ENCODE peak calls at places on chromosomes 2 and 18, in ten cellular contexts. M is bronchial epithelial cell, A is right cardiac atrium, Q is amniotic stem cell, F is T-helper 2 cell, R is brain microvascular endothelial cell, D is kidney, U is hepatic stellate cell, K is iris pigment epithelial cell, S is NCI-H69. V is an unnamed sample.
A peak's percentile ranks its signal among the peaks of the same experiment; 100 is the strongest.

GRCh38 chr2:128177315-128177714 is 86.3 kb downstream of the UGGT1 start:
- DNase-seq in R (no peak), K (no peak), Q (no peak), F (peak; percentile 57), S (no peak), A (no peak), U (no peak), M (no peak), D (no peak), V (no peak)

GRCh38 chr2:25808006-25808383 is 70.3 kb downstream of the ASXL2 start:
- DNase-seq in Q (no peak), A (no peak), F (no peak), D (no peak), R (no peak), K (peak; percentile 19), M (peak; percentile 31), S (no peak), U (peak; percentile 9), V (no peak)

GRCh38 chr18:69686861-69687260 is 260.8 kb downstream of the CD226 start:
- DNase-seq in S (no peak), Q (no peak), U (no peak), R (no peak), F (no peak), A (no peak), K (peak; percentile 72), M (no peak), D (no peak), V (no peak)

GRCh38 chr2:126657146-126657635 is 1.2 kb downstream of the GYPC start:
- DNase-seq in D (peak; percentile 87), S (no peak), M (no peak), Q (peak; percentile 81), F (peak; percentile 74), A (peak; percentile 72), K (peak; percentile 93), U (peak; percentile 80), R (peak; percentile 92), V (peak; percentile 83)

GRCh38 chr2:1078326-1078885 is 127.8 kb downstream of the SNTG2 start:
- DNase-seq in Q (no peak), M (no peak), R (no peak), K (no peak), U (no peak), F (no peak), D (peak; percentile 62), S (no peak), A (no peak), V (no peak)

GRCh38 chr18:55415258-55415871 is 172.6 kb downstream of the TCF4 start:
- DNase-seq in M (peak; percentile 66), S (peak; percentile 96), K (peak; percentile 86), A (peak; percentile 94), R (peak; percentile 82), D (peak; percentile 90), U (no peak), F (peak; percentile 78), Q (peak; percentile 46), V (peak; percentile 92)

GRCh38 chr18:32920796-32921787 is 148.3 kb upstream of the KLHL14 start:
- DNase-seq in A (no peak), U (no peak), Q (peak; percentile 71), K (peak; percentile 98), R (peak; percentile 91), M (peak; percentile 96), D (no peak), F (no peak), S (peak; percentile 78), V (no peak)

GRCh38 chr18:7812431-7813063 is 245.4 kb downstream of the PTPRM start:
- DNase-seq in A (no peak), D (no peak), U (peak; percentile 64), M (peak; percentile 41), Q (peak; percentile 41), R (peak; percentile 65), K (peak; percentile 80), F (no peak), S (no peak), V (no peak)

GRCh38 chr2:120253021-120253882 is 600 bp downstream of the RALB start:
- DNase-seq in F (peak; percentile 52), S (peak; percentile 69), A (peak; percentile 95), D (peak; percentile 95), R (peak; percentile 58), Q (peak; percentile 59), M (peak; percentile 91), U (peak; percentile 89), K (peak; percentile 77), V (peak; percentile 88)

GRCh38 chr2:20925265-20925889 is 102.5 kb upstream of the LDAH start:
- DNase-seq in F (no peak), K (peak; percentile 13), R (no peak), D (no peak), U (no peak), S (no peak), M (no peak), Q (no peak), A (no peak), V (no peak)

GRCh38 chr2:201208563-201209252 is 25.8 kb downstream of the CASP10 start:
- DNase-seq in D (no peak), R (no peak), S (no peak), Q (no peak), U (no peak), K (no peak), M (no peak), F (no peak), A (peak; percentile 55), V (no peak)

GRCh38 chr2:217386041-217386440 is 526.2 kb upstream of the TNP1 start:
- DNase-seq in F (no peak), Q (no peak), A (no peak), S (no peak), U (no peak), K (no peak), M (no peak), R (no peak), D (no peak), V (no peak)

GRCh38 chr2:54534625-54535024 is 78.5 kb downstream of the SPTBN1 start:
- DNase-seq in M (peak; percentile 76), Q (no peak), K (no peak), R (no peak), S (no peak), D (no peak), U (no peak), A (no peak), F (no peak), V (no peak)

GRCh38 chr2:3127279-3127690 is 250.3 kb downstream of the EIPR1 start:
- DNase-seq in D (no peak), U (no peak), A (no peak), F (peak; percentile 60), S (peak; percentile 7), K (no peak), Q (no peak), R (no peak), M (no peak), V (no peak)

GRCh38 chr2:83461135-83461534 is 997.9 kb downstream of the SUCLG1 start:
- DNase-seq in D (no peak), Q (no peak), F (no peak), M (no peak), U (no peak), S (no peak), K (no peak), R (no peak), A (no peak), V (no peak)

GRCh38 chr2:217231212-217231611 is 371.3 kb upstream of the TNP1 start:
- DNase-seq in U (no peak), S (no peak), M (peak; percentile 29), Q (no peak), A (no peak), K (peak; percentile 49), D (no peak), F (no peak), R (no peak), V (no peak)

GRCh38 chr2:5748391-5748790 is 56.2 kb downstream of the SOX11 start:
- DNase-seq in K (no peak), Q (no peak), A (no peak), D (no peak), M (no peak), F (no peak), R (no peak), U (no peak), S (no peak), V (no peak)

GRCh38 chr18:48428494-48429177 is 19.5 kb upstream of the ZBTB7C start:
- DNase-seq in A (no peak), K (peak; percentile 18), D (no peak), S (peak; percentile 61), M (no peak), F (no peak), U (no peak), Q (no peak), R (no peak), V (no peak)

GRCh38 chr18:46452820-46453219 is 204.2 kb downstream of the LOXHD1 start:
- DNase-seq in Q (no peak), R (no peak), D (no peak), K (peak; percentile 23), U (no peak), A (no peak), M (peak; percentile 85), F (no peak), S (peak; percentile 49), V (no peak)

GRCh38 chr2:240121190-240121589 is 14.9 kb downstream of the COPS9 start:
- DNase-seq in R (no peak), S (no peak), M (no peak), F (no peak), U (no peak), A (no peak), Q (no peak), K (no peak), D (no peak), V (no peak)

GRCh38 chr2:111938392-111938791 is 40.0 kb downstream of the MERTK start:
- DNase-seq in R (no peak), A (no peak), U (no peak), D (no peak), F (no peak), M (no peak), Q (no peak), S (peak; percentile 39), K (no peak), V (no peak)

GRCh38 chr2:16745466-16745865 is 79.8 kb upstream of the CYRIA start:
- DNase-seq in U (no peak), A (no peak), R (no peak), Q (no peak), S (no peak), K (no peak), F (no peak), M (peak; percentile 58), D (no peak), V (no peak)

GRCh38 chr18:64966667-64967066 is 784.1 kb upstream of the CDH7 start:
- DNase-seq in A (no peak), S (peak; percentile 98), K (no peak), U (no peak), D (no peak), Q (no peak), R (no peak), F (no peak), M (peak; percentile 6), V (no peak)

GRCh38 chr2:232229296-232229916 is 149.1 kb upstream of the ALPP start:
- DNase-seq in K (peak; percentile 69), R (peak; percentile 58), Q (no peak), A (peak; percentile 56), D (peak; percentile 73), S (no peak), U (no peak), M (peak; percentile 58), F (no peak), V (no peak)

GRCh38 chr2:147149589-147150245 is 695.1 kb upstream of the ACVR2A start:
- DNase-seq in R (peak; percentile 9), Q (no peak), F (no peak), M (no peak), U (no peak), K (peak; percentile 15), S (peak; percentile 45), D (peak; percentile 63), A (peak; percentile 32), V (no peak)

GRCh38 chr2:8667896-8668512 is 13.9 kb upstream of the ID2 start:
- DNase-seq in K (no peak), F (no peak), Q (no peak), M (no peak), R (no peak), S (no peak), U (no peak), A (no peak), D (no peak), V (no peak)

GRCh38 chr2:198100323-198100722 is 295.9 kb downstream of the PLCL1 start:
- DNase-seq in U (no peak), D (no peak), Q (no peak), A (no peak), F (no peak), S (no peak), M (peak; percentile 61), K (no peak), R (no peak), V (no peak)

GRCh38 chr2:192216336-192216735 is 21.6 kb upstream of the TMEFF2 start:
- DNase-seq in R (no peak), D (no peak), Q (no peak), U (no peak), M (no peak), K (no peak), F (no peak), S (no peak), A (no peak), V (no peak)